ENCODE peak calls at places on chromosomes 3 and 15, in four cellular contexts. O is CD4-positive, CD25-positive, alpha-beta regulatory T cell; S is adrenal gland; G is colonic mucosa. N is an unnamed sample. For H3K4me1 and H3K27me3, the result is how much of the 10 kb centered on the place peaks cover.

GRCh38 chr3:105965384-105965783 is 96.6 kb upstream of the CBLB start:
- DNase-seq in S (no peak), G (no peak), O (no peak), N (no peak)

GRCh38 chr3:3799173-3800075 is at the start of gene LRRN1:
- DNase-seq in G (peak), S (no peak), O (no peak), N (peak)

GRCh38 chr3:125003369-125003853 is 52.4 kb downstream of the HEG1 start:
- DNase-seq in G (peak), S (peak), O (no peak), N (peak)

GRCh38 chr3:24740367-24740766 is 245.7 kb upstream of the THRB start:
- DNase-seq in S (no peak), G (no peak), O (no peak), N (no peak)

GRCh38 chr3:120780977-120781376 is 38.4 kb downstream of the GTF2E1 start:
- DNase-seq in O (no peak), S (peak), G (peak), N (peak)

GRCh38 chr3:37540786-37541185 is 320.9 kb upstream of the CTDSPL start:
- DNase-seq in G (no peak), O (no peak), S (no peak), N (no peak)

GRCh38 chr15:51888593-51889195 is 59.2 kb downstream of the TMOD3 start:
- DNase-seq in G (no peak), O (no peak), S (no peak), N (no peak)

GRCh38 chr3:125322166-125322565 is 53.0 kb downstream of the ZNF148 start:
- DNase-seq in S (no peak), O (no peak), G (no peak), N (no peak)

GRCh38 chr3:126422571-126423091 is 27.9 kb downstream of the CFAP100 start:
- DNase-seq in G (no peak), S (peak), O (no peak), N (no peak)

GRCh38 chr15:43102181-43102580 is 3.7 kb downstream of the UBR1 start:
- DNase-seq in G (no peak), S (no peak), O (no peak), N (no peak)

GRCh38 chr3:55554621-55555020 is 67.5 kb upstream of the WNT5A start:
- DNase-seq in S (no peak), G (no peak), O (no peak), N (no peak)

GRCh38 chr15:101056366-101057334 is 137.5 kb downstream of the LRRK1 start:
- DNase-seq in O (no peak), G (no peak), S (no peak), N (no peak)

GRCh38 chr3:45943207-45943846 is at the start of gene CXCR6:
- DNase-seq in O (peak), S (no peak), G (no peak), N (no peak)

GRCh38 chr15:67050062-67050461 is 15.3 kb upstream of the SMAD3 start:
- DNase-seq in G (no peak), S (no peak), O (no peak), N (no peak)

GRCh38 chr3:10300087-10300486 is 7.3 kb upstream of the GHRL start:
- DNase-seq in S (no peak), G (no peak), O (no peak), N (no peak)

GRCh38 chr3:69541823-69542264 is 156.0 kb upstream of the FRMD4B start:
- DNase-seq in G (no peak), S (peak), O (no peak), N (peak)

GRCh38 chr3:134315286-134316106 is 58.8 kb downstream of the AMOTL2 start:
- DNase-seq in O (no peak), G (peak), S (peak), N (peak)

GRCh38 chr15:58438956-58439355 is 7.2 kb downstream of the LIPC start:
- DNase-seq in S (peak), O (no peak), G (peak), N (peak)

DNA sequence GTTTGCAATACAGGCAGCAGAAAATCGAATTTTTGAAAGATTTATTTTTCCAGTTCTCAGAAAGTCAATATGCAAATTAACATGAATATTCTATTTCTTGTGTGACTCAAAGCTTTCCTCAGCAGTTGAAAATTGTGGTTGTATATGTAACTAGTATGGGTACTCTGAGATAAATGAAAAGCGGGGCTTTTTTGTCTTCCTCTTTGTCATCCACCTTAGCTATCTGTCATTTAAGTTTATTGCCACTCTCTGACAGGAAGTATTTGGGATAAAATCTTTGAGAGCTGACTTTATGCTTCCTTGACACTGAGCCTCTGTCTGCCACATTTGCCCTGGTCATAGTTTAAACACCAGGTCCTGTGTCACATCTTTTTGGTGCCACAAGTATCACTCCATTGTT is 91.5 kb downstream of the ATG7 start:
- DNase-seq in G (no peak), S (no peak), O (no peak), N (no peak)
- H3K4me1 ChIP-seq in G (under half), S (under half), O (under half), N (under half)

DNA sequence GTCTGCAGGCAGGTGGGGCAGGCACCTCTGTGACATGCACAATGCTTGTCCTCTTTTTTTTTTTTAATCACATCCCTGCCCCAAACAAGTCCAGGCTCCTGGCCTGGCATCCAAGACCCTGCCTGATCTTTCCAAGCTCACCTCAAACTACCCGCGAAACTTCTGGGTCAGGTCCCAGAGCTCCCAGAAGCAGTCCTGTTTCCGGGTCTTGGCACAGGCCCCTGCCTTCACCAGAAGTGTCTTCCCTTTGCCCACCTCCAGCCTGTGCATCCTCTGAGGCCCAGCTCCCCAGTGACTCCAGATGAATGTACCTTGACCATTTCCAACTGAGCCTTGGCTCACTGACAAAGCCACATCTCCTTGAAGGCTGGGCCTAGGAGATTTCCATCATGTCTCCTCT is 23.0 kb downstream of the PLA2G4E start:
- DNase-seq in S (no peak), G (no peak), O (no peak), N (no peak)
- H3K27me3 ChIP-seq in S (under half), G (under half), O (under half), N (under half)

GRCh38 chr3:155111971-155112370 is 31.9 kb downstream of the MME start:
- DNase-seq in G (no peak), O (no peak), S (no peak), N (no peak)
- H3K4me3 ChIP-seq in G (no peak), O (no peak), S (no peak), N (no peak)

GRCh38 chr3:114408763-114409162 is 114.9 kb downstream of the TIGIT start:
- DNase-seq in G (no peak), O (no peak), S (no peak), N (peak)
- H3K4me1 ChIP-seq in G (under half), O (under half), S (half or more), N (under half)

GRCh38 chr3:72323794-72324193 is 524.5 kb downstream of the SHQ1 start:
- DNase-seq in S (no peak), G (no peak), O (no peak), N (no peak)

GRCh38 chr3:72322264-72322976 is 525.8 kb downstream of the SHQ1 start:
- DNase-seq in O (no peak), G (no peak), S (no peak), N (no peak)

GRCh38 chr3:72320911-72321385 is 527.3 kb downstream of the SHQ1 start:
- DNase-seq in G (no peak), O (no peak), S (no peak), N (no peak)

GRCh38 chr3:72327008-72327407 is 521.2 kb downstream of the SHQ1 start:
- DNase-seq in O (no peak), S (no peak), G (no peak), N (no peak)

GRCh38 chr3:72324253-72324811 is 523.9 kb downstream of the SHQ1 start:
- DNase-seq in O (no peak), S (no peak), G (no peak), N (no peak)
- H3K27me3 ChIP-seq in O (under half), S (under half), G (under half), N (under half)

DNA sequence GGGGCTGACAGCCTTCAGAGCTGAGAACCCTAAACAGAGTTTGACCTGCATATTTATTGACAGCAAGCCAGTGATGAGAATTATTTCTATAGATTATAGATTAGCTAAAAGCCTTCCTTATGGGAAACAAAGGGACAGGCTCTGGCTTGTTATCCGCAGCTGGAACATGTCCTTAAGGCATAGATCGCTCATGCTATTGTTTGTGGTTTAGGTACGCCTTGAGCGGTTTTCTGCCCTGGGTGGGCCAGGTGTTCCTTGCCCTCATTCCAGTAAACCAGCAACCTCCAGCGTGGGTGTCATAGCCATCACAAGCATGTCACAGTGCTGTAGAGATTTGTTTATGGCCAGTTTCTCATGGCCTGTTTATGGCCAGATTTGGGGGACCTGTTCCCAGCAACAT is 10.2 kb upstream of the FAH start:
- DNase-seq in G (no peak), S (no peak), O (no peak), N (no peak)
- H3K4me3 ChIP-seq in G (no peak), S (no peak), O (no peak), N (no peak)

DNA sequence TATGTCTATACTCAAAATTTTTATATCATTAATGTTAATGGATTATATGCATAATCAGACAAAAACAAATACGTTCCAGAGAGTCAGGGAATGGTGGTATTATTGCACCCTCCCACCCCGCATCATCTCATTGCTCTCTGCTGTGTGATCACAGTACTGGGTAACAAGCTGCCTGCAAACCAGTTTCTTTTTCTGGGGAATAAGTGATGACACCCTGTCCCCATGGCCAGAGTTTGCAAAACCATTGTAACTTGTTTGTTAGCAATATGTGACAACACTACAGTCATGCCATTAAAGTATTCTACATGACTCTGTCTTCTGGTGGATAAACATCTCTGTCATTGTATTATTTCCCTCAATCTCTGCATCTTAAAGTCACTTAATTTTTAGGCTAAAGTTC is 39.5 kb downstream of the ZBTB38 start:
- DNase-seq in O (no peak), G (no peak), S (no peak), N (no peak)
- H3K4me1 ChIP-seq in O (half or more), G (under half), S (half or more), N (under half)

DNA sequence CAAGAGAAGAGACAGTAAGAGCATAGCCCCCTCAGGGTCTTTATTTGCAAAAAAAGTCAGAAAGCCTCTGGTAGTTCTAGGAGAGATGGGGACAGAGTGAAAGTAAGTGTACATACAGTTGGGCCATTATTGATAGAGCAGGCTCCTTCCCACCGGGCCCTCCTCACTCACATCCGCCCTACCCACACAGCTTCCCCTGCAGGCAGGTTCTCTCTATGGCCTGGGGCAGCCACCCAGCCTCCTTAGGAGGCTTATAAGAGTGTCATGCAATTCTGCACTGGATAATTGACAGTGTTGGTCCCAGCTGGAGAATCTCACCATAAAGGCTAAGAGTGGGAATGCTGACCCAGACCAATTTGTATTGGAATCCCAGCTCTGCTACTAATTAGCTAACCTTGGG is 49.5 kb downstream of the SLC30A4 start:
- DNase-seq in O (no peak), G (no peak), S (no peak), N (no peak)
- H3K27me3 ChIP-seq in O (under half), G (under half), S (under half), N (under half)